ENCODE peak calls at places on chromosomes 16 and 17, in eight cellular contexts. One of them, this sample, is unnamed.

GRCh38 chr17:75628425-75628824 is 4.8 kb upstream of the SMIM5 start:
- DNase-seq in fibroblast of the aortic adventitia: no peak
- DNase-seq in spleen: no peak
- DNase-seq in AG09309: no peak
- DNase-seq in OCI-LY7: no peak
- DNase-seq in ascending aorta: no peak
- DNase-seq in fibroblast of mammary gland: no peak
- DNase-seq in H1: no peak
- DNase-seq in this sample: no peak

GRCh38 chr16:78434401-78434800 is 334.9 kb downstream of the WWOX start:
- DNase-seq in fibroblast of the aortic adventitia: no peak
- DNase-seq in spleen: no peak
- DNase-seq in AG09309: no peak
- DNase-seq in OCI-LY7: no peak
- DNase-seq in ascending aorta: no peak
- DNase-seq in fibroblast of mammary gland: no peak
- DNase-seq in H1: peak
- DNase-seq in this sample: no peak

GRCh38 chr16:85936761-85937343 is 37.9 kb downstream of the IRF8 start:
- DNase-seq in fibroblast of the aortic adventitia: no peak
- DNase-seq in spleen: no peak
- DNase-seq in AG09309: no peak
- DNase-seq in OCI-LY7: no peak
- DNase-seq in ascending aorta: no peak
- DNase-seq in fibroblast of mammary gland: peak
- DNase-seq in H1: no peak
- DNase-seq in this sample: no peak

GRCh38 chr16:52283018-52283417 is 263.9 kb downstream of the TOX3 start:
- DNase-seq in fibroblast of the aortic adventitia: peak
- DNase-seq in spleen: no peak
- DNase-seq in AG09309: peak
- DNase-seq in OCI-LY7: no peak
- DNase-seq in ascending aorta: no peak
- DNase-seq in fibroblast of mammary gland: peak
- DNase-seq in H1: no peak
- DNase-seq in this sample: no peak

GRCh38 chr17:17028059-17028877 is 14.0 kb upstream of the MPRIP start:
- DNase-seq in fibroblast of the aortic adventitia: peak
- DNase-seq in spleen: no peak
- DNase-seq in AG09309: no peak
- DNase-seq in OCI-LY7: no peak
- DNase-seq in ascending aorta: peak
- DNase-seq in fibroblast of mammary gland: peak
- DNase-seq in H1: peak
- DNase-seq in this sample: peak

GRCh38 chr17:76383645-76384221 is 676 bp upstream of the SPHK1 start:
- DNase-seq in fibroblast of the aortic adventitia: peak
- DNase-seq in spleen: peak
- DNase-seq in AG09309: no peak
- DNase-seq in OCI-LY7: peak
- DNase-seq in ascending aorta: peak
- DNase-seq in fibroblast of mammary gland: peak
- DNase-seq in H1: peak
- DNase-seq in this sample: peak

GRCh38 chr16:27585200-27585599 is 35.3 kb downstream of the KATNIP start:
- DNase-seq in fibroblast of the aortic adventitia: no peak
- DNase-seq in spleen: no peak
- DNase-seq in AG09309: no peak
- DNase-seq in OCI-LY7: no peak
- DNase-seq in ascending aorta: no peak
- DNase-seq in fibroblast of mammary gland: no peak
- DNase-seq in H1: no peak
- DNase-seq in this sample: no peak

GRCh38 chr17:37743875-37744632 is 805 bp downstream of the HNF1B start:
- DNase-seq in fibroblast of the aortic adventitia: no peak
- DNase-seq in spleen: no peak
- DNase-seq in AG09309: no peak
- DNase-seq in OCI-LY7: no peak
- DNase-seq in ascending aorta: no peak
- DNase-seq in fibroblast of mammary gland: no peak
- DNase-seq in H1: peak
- DNase-seq in this sample: no peak

GRCh38 chr17:74516561-74516960 is 14.7 kb downstream of the CD300LB start:
- DNase-seq in fibroblast of the aortic adventitia: no peak
- DNase-seq in spleen: no peak
- DNase-seq in AG09309: no peak
- DNase-seq in OCI-LY7: no peak
- DNase-seq in ascending aorta: no peak
- DNase-seq in fibroblast of mammary gland: no peak
- DNase-seq in H1: no peak
- DNase-seq in this sample: no peak

GRCh38 chr16:71383054-71383773 is 24.7 kb downstream of the CALB2 start:
- DNase-seq in fibroblast of the aortic adventitia: no peak
- DNase-seq in spleen: no peak
- DNase-seq in AG09309: peak
- DNase-seq in OCI-LY7: no peak
- DNase-seq in ascending aorta: no peak
- DNase-seq in fibroblast of mammary gland: peak
- DNase-seq in H1: no peak
- DNase-seq in this sample: peak

GRCh38 chr16:8572919-8573724 is 17.2 kb downstream of the TMEM114 start:
- DNase-seq in fibroblast of the aortic adventitia: peak
- DNase-seq in spleen: no peak
- DNase-seq in AG09309: no peak
- DNase-seq in OCI-LY7: peak
- DNase-seq in ascending aorta: no peak
- DNase-seq in fibroblast of mammary gland: peak
- DNase-seq in H1: peak
- DNase-seq in this sample: peak
- TF ChIP-seq CTCF in fibroblast of the aortic adventitia: peak
- TF ChIP-seq CTCF in spleen: peak
- TF ChIP-seq CTCF in AG09309: peak
- TF ChIP-seq CTCF in OCI-LY7: peak
- TF ChIP-seq CTCF in ascending aorta: no peak
- TF ChIP-seq CTCF in fibroblast of mammary gland: peak
- TF ChIP-seq CTCF in H1: peak
- TF ChIP-seq CTCF in this sample: peak

GRCh38 chr17:66604381-66604780 is 230.5 kb upstream of the CACNG5 start:
- DNase-seq in fibroblast of the aortic adventitia: no peak
- DNase-seq in spleen: no peak
- DNase-seq in AG09309: no peak
- DNase-seq in OCI-LY7: no peak
- DNase-seq in ascending aorta: no peak
- DNase-seq in fibroblast of mammary gland: no peak
- DNase-seq in H1: no peak
- DNase-seq in this sample: no peak
- H3K4me3 ChIP-seq in fibroblast of the aortic adventitia: no peak
- H3K4me3 ChIP-seq in spleen: no peak
- H3K4me3 ChIP-seq in AG09309: no peak
- H3K4me3 ChIP-seq in OCI-LY7: no peak
- H3K4me3 ChIP-seq in ascending aorta: no peak
- H3K4me3 ChIP-seq in fibroblast of mammary gland: no peak
- H3K4me3 ChIP-seq in H1: no peak
- H3K4me3 ChIP-seq in this sample: no peak

DNA sequence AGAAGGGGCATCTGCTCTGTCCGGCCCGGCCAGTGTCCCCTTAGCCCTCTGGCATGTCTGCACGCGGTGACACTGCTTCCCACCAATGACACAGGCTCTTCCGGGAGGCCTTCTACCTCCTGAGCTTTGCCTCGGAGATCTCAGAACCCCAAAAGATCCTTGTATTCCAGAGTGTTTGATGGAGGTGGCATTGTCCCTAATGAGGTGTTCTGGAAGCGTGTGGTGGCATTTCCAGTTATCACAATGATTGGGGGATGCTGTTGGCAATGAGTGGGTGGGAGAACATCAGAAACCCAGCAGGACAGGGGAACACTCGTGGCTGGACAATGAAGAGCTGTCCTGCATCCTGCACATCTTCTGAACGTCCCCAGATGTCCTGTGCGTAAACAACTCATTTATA is 198.0 kb downstream of the XYLT1 start:
- DNase-seq in fibroblast of the aortic adventitia: no peak
- DNase-seq in spleen: no peak
- DNase-seq in AG09309: no peak
- DNase-seq in OCI-LY7: no peak
- DNase-seq in ascending aorta: no peak
- DNase-seq in fibroblast of mammary gland: no peak
- DNase-seq in H1: no peak
- DNase-seq in this sample: no peak
- TF ChIP-seq CTCF in fibroblast of the aortic adventitia: no peak
- TF ChIP-seq CTCF in spleen: no peak
- TF ChIP-seq CTCF in AG09309: no peak
- TF ChIP-seq CTCF in OCI-LY7: no peak
- TF ChIP-seq CTCF in ascending aorta: no peak
- TF ChIP-seq CTCF in fibroblast of mammary gland: no peak
- TF ChIP-seq CTCF in H1: no peak
- TF ChIP-seq CTCF in this sample: no peak

GRCh38 chr17:50425001-50425681 is 877 bp upstream of the ACSF2 start:
- DNase-seq in fibroblast of the aortic adventitia: no peak
- DNase-seq in spleen: no peak
- DNase-seq in AG09309: no peak
- DNase-seq in OCI-LY7: no peak
- DNase-seq in ascending aorta: no peak
- DNase-seq in fibroblast of mammary gland: no peak
- DNase-seq in H1: no peak
- DNase-seq in this sample: no peak
- H3K4me3 ChIP-seq in fibroblast of the aortic adventitia: peak
- H3K4me3 ChIP-seq in spleen: peak
- H3K4me3 ChIP-seq in AG09309: peak
- H3K4me3 ChIP-seq in OCI-LY7: peak
- H3K4me3 ChIP-seq in ascending aorta: peak
- H3K4me3 ChIP-seq in fibroblast of mammary gland: peak
- H3K4me3 ChIP-seq in H1: peak
- H3K4me3 ChIP-seq in this sample: peak

DNA sequence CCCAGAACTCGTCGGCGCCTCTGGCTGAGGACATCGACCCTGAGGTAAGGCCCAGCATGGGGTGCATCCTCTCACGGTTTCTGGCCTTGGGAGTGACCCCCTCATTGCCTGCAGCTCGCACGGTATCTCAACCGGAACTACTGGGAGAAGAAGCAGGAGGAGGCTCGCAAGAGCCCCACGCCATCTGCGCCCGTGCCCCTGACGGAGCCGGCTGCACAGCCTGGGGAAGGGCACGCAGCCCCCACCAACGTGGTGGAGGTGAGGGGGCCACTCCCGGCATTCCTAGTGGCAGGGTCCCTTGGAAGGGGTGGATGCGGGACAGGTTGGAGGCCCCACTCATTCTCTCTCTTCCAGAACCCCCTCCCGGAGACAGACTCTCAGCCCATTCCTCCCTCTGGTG is 8.4 kb upstream of the MRPL12 start:
- DNase-seq in fibroblast of the aortic adventitia: no peak
- DNase-seq in spleen: no peak
- DNase-seq in AG09309: no peak
- DNase-seq in OCI-LY7: no peak
- DNase-seq in ascending aorta: no peak
- DNase-seq in fibroblast of mammary gland: no peak
- DNase-seq in H1: no peak
- DNase-seq in this sample: no peak
- TF ChIP-seq CTCF in fibroblast of the aortic adventitia: no peak
- TF ChIP-seq CTCF in spleen: no peak
- TF ChIP-seq CTCF in AG09309: no peak
- TF ChIP-seq CTCF in OCI-LY7: no peak
- TF ChIP-seq CTCF in ascending aorta: no peak
- TF ChIP-seq CTCF in fibroblast of mammary gland: no peak
- TF ChIP-seq CTCF in H1: no peak
- TF ChIP-seq CTCF in this sample: no peak